ENCODE peak calls at places on chromosomes 12 and 14, in eight cellular contexts. B is right lobe of liver, G is mucosa of descending colon, U is choroid plexus epithelial cell, X is AG09309, V is tibial artery, Z is HCT116, I is dorsolateral prefrontal cortex. F is an unnamed sample.

GRCh38 chr12:65664715-65665250 is 159.5 kb upstream of the HMGA2 start:
- DNase-seq in Z (no peak), G (no peak), V (no peak), X (no peak), B (no peak), I (no peak), U (no peak), F (no peak)

GRCh38 chr12:40208707-40209106 is 16.1 kb upstream of the LRRK2 start:
- DNase-seq in U (no peak), V (no peak), G (no peak), Z (no peak), I (no peak), B (no peak), X (no peak), F (no peak)

GRCh38 chr14:24920265-24921080 is 129.5 kb downstream of the STXBP6 start:
- DNase-seq in V (no peak), G (no peak), I (no peak), U (no peak), X (no peak), Z (no peak), B (no peak), F (no peak)

GRCh38 chr14:52485350-52485960 is 66.8 kb downstream of the TXNDC16 start:
- DNase-seq in X (no peak), Z (no peak), G (no peak), B (no peak), V (no peak), I (no peak), U (peak), F (peak)

GRCh38 chr12:76085159-76085868 is 829 bp upstream of the NAP1L1 start:
- DNase-seq in X (no peak), I (no peak), V (no peak), B (no peak), G (no peak), Z (no peak), U (peak), F (peak)

GRCh38 chr14:105460116-105460515 is 14.5 kb upstream of the CRIP2 start:
- DNase-seq in U (no peak), B (no peak), V (no peak), G (no peak), Z (no peak), X (no peak), I (no peak), F (no peak)

GRCh38 chr14:37588667-37588955 is 6.4 kb downstream of the FOXA1 start:
- DNase-seq in I (no peak), B (no peak), Z (no peak), V (no peak), G (peak), U (no peak), X (no peak), F (no peak)

GRCh38 chr12:13982010-13982409 is 608 bp upstream of the GRIN2B start:
- DNase-seq in B (no peak), Z (peak), U (no peak), V (no peak), I (peak), G (no peak), X (no peak), F (no peak)

GRCh38 chr14:89351364-89351957 is 65.6 kb downstream of the FOXN3 start:
- DNase-seq in Z (no peak), B (peak), V (no peak), I (no peak), X (no peak), G (no peak), U (peak), F (no peak)

GRCh38 chr12:123714302-123714627 is 2.1 kb downstream of the ATP6V0A2 start:
- DNase-seq in Z (no peak), B (no peak), V (no peak), X (no peak), I (no peak), G (no peak), U (no peak), F (no peak)

DNA sequence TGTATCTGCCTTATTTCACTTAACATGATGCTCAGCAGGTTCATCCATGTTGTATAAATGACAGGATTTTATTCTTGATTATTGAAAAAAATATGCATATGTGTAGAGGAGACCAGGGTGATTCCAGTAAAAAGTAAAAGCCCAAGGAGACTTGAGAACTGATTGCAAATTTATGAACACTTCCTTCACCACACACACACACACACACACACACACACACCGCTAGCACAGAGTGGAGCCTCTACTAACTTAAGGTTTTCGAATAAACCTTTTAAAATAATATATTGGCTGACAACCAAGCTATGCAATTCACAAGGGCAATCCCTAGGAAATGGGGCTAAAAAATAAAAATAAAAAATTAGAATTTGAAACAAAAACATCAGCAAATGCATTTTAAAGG is 8.3 kb upstream of the KLRK1 start:
- DNase-seq in U (no peak), X (no peak), G (no peak), V (no peak), I (no peak), B (no peak), Z (no peak), F (no peak)
- TF ChIP-seq CTCF in U (no peak), X (no peak), G (no peak), V (no peak), I (no peak), B (no peak), Z (no peak), F (no peak)

DNA sequence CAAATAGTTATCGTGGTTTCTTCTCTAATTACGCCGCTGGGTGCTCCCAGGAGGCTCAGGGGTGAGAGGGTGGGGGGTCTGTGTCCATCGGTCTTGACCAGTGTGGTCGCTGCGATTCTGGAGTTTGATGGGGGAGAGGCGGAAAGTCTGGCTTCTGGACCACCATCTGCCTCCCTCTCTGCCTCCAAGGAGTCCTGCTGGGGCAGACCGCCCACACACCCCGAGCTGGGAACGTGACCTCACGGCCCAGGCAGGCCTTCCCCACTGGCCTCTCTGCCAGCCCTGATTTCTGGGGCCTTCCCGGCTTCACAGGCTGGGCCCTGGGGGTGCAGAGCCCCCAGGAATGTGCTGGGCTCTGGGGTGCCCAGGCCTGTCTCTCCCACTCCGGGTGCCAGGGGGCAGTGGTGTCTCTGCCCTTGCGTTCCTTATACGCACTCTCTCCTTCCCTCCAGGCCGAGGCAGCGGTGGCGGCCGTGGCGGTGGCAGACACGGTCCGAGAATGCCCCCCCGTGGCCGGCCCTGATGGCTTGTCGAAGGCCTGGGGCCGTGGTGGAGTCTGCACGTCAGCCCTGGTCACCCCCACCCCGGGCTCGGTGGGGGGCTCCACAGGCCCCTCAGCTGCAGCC is 19.0 kb downstream of the KIF26A start:
- DNase-seq in X (no peak), Z (no peak), V (no peak), U (no peak), B (no peak), G (no peak), I (no peak), F (no peak)
- TF ChIP-seq CTCF in X (no peak), Z (peak), V (no peak), U (peak), B (peak), G (no peak), I (no peak), F (no peak)

GRCh38 chr12:106794369-106794768 is 19.9 kb downstream of the RIC8B start:
- DNase-seq in V (no peak), G (no peak), B (no peak), X (no peak), Z (no peak), U (no peak), I (no peak), F (no peak)

GRCh38 chr12:106791531-106791930 is 17.0 kb downstream of the RIC8B start:
- DNase-seq in Z (no peak), G (no peak), X (no peak), V (no peak), I (no peak), U (no peak), B (no peak), F (peak)

DNA sequence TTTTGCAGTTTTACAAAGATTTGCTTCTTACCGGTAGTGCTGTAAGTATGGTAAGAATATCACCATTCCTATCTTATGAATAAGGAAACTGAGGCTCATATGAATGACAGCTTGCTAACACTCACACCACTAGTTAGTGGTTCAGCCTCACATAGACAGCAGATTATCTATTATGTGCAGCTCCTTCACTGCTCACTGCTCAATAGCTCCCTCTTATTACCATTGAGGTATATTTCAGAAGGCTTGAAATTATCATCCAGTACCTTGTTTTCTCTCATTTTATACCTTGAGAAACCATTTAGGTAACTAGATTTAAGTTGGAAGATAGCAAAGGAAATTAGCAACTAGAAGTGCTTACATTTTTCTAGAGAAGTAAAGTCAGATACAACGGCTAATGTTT is 15.5 kb downstream of the RIC8B start:
- DNase-seq in G (no peak), U (no peak), Z (no peak), I (no peak), X (no peak), V (no peak), B (no peak), F (no peak)
- TF ChIP-seq CTCF in G (no peak), U (peak), Z (peak), I (no peak), X (peak), V (no peak), B (peak), F (peak)

DNA sequence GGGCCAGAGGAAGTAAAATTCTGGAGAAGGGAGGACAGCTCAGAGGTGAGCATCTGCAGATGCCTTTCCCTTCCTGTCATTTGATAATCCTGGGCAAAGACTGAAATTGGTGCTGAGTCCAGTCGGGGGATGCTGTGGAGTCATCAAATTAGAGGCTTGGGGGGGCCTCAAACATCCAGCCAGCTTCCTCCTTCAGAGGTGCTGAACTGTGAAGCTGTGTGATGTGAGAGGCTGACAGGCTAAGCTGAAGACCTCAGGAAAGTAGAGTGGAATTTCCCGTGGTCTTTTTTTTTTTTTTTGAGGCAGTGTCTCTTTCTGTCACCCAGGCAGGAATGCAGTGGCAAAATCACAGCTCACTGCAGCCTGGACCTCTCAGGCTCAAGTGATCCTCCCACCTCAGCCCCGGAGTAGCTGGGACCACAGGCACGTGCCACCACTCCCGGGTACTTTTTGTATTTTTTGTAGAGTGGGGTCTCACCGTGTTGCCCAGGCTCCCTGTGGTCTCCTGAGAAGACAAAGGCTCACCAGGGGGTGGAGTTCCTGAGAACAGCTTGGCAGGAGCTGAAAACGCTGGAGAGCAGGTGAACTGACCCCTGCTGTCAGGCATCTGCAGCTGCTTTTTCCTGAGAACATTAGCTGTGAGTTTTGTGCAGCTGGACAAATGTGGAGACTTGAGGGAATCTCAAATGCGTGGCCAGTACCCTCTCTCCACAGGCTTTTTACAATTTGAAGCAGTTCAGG is 6.1 kb upstream of the TCL1B start:
- DNase-seq in X (no peak), I (no peak), B (no peak), V (no peak), U (no peak), Z (peak), G (no peak), F (no peak)
- TF ChIP-seq CTCF in X (no peak), I (no peak), B (no peak), V (no peak), U (no peak), Z (peak), G (no peak), F (no peak)

F was measured in epithelial cell of esophagus.